ENCODE peak calls at places on chromosomes 5 and 9, in nine cellular contexts. E, R, M, C, W, J, O, U and H are unnamed samples.
A peak's percentile ranks its signal among the peaks of the same experiment; 100 is the strongest.

GRCh38 chr9:114011313-114011712 is 66.8 kb downstream of the AMBP start:
- DNase-seq in M (no peak), R (no peak), O (no peak), J (no peak), E (no peak), W (no peak), U (no peak), C (peak; percentile 1), H (no peak)

GRCh38 chr9:6896562-6896961 is 138.8 kb downstream of the KDM4C start:
- DNase-seq in U (no peak), M (no peak), C (no peak), E (no peak), R (no peak), O (no peak), J (no peak), W (no peak), H (no peak)

GRCh38 chr5:107618233-107618632 is 52.5 kb downstream of the EFNA5 start:
- DNase-seq in U (peak; percentile 35), R (no peak), M (no peak), E (no peak), C (no peak), W (no peak), O (no peak), J (no peak), H (no peak)

GRCh38 chr5:10607023-10607665 is 43.3 kb downstream of the ANKRD33B start:
- DNase-seq in M (no peak), E (no peak), C (peak; percentile 31), U (peak; percentile 85), J (peak; percentile 75), R (no peak), W (no peak), O (peak; percentile 92), H (peak; percentile 55)

GRCh38 chr5:40240111-40240510 is 439.6 kb upstream of the PTGER4 start:
- DNase-seq in M (no peak), W (no peak), E (peak; percentile 32), J (no peak), R (no peak), O (no peak), C (no peak), U (no peak), H (no peak)

GRCh38 chr9:347667-348292 is 133.1 kb downstream of the DOCK8 start:
- DNase-seq in R (no peak), O (no peak), J (peak; percentile 58), E (no peak), U (peak; percentile 60), C (no peak), W (peak; percentile 15), M (no peak), H (no peak)

GRCh38 chr9:121309833-121310425 is 42.0 kb downstream of the GSN start:
- DNase-seq in M (no peak), C (no peak), W (no peak), U (no peak), E (no peak), J (no peak), R (no peak), O (no peak), H (no peak)

GRCh38 chr9:93567271-93567959 is 9.0 kb upstream of the PHF2 start:
- DNase-seq in C (no peak), E (no peak), R (no peak), O (no peak), J (no peak), U (no peak), W (no peak), M (no peak), H (no peak)

GRCh38 chr9:31582561-31582960 is 801.9 kb upstream of the ACO1 start:
- DNase-seq in M (no peak), U (no peak), C (no peak), E (no peak), R (no peak), W (no peak), O (no peak), J (no peak), H (no peak)

GRCh38 chr5:37580106-37580505 is 201.0 kb downstream of the WDR70 start:
- DNase-seq in C (no peak), R (no peak), O (no peak), W (no peak), U (no peak), E (no peak), J (no peak), M (no peak), H (no peak)

GRCh38 chr5:77146896-77147295 is 59.8 kb upstream of the ZBED3 start:
- DNase-seq in M (no peak), E (no peak), R (no peak), O (no peak), J (no peak), W (no peak), U (no peak), C (no peak), H (no peak)

GRCh38 chr9:70389642-70390266 is 24.7 kb downstream of the KLF9 start:
- DNase-seq in C (peak; percentile 15), M (peak; percentile 42), O (no peak), U (peak; percentile 76), R (no peak), E (no peak), J (no peak), W (no peak), H (no peak)

GRCh38 chr5:135264451-135265445 is 134.3 kb downstream of the MACROH2A1 start:
- DNase-seq in M (no peak), R (no peak), U (no peak), W (no peak), C (no peak), O (no peak), J (no peak), E (no peak), H (no peak)

GRCh38 chr9:107483666-107484065 is 5.9 kb downstream of the KLF4 start:
- DNase-seq in E (no peak), U (no peak), M (no peak), W (no peak), R (no peak), J (no peak), C (no peak), O (no peak), H (no peak)

GRCh38 chr5:84816746-84817547 is 432.3 kb upstream of the EDIL3 start:
- DNase-seq in M (no peak), C (no peak), O (no peak), R (no peak), J (no peak), U (no peak), W (no peak), E (no peak), H (no peak)

GRCh38 chr9:101566904-101567724 is 27.7 kb downstream of the PPP3R2 start:
- DNase-seq in E (no peak), W (no peak), J (peak; percentile 65), M (no peak), U (peak; percentile 27), C (peak; percentile 24), R (no peak), O (no peak), H (no peak)

GRCh38 chr9:98347642-98348041 is 92.2 kb upstream of the TBC1D2 start:
- DNase-seq in O (no peak), J (no peak), M (no peak), W (no peak), C (no peak), U (no peak), E (no peak), R (no peak), H (no peak)

GRCh38 chr5:136007271-136007670 is 21.5 kb upstream of the TGFBI start:
- DNase-seq in M (no peak), U (no peak), E (no peak), C (no peak), R (no peak), W (no peak), J (no peak), O (no peak), H (no peak)

GRCh38 chr5:96745844-96746531 is 61.8 kb downstream of the ERAP1 start:
- DNase-seq in M (no peak), R (no peak), O (no peak), E (no peak), U (peak; percentile 44), J (no peak), C (no peak), W (no peak), H (no peak)

GRCh38 chr9:118761016-118761790 is 608.0 kb downstream of the BRINP1 start:
- DNase-seq in C (no peak), R (no peak), O (no peak), U (no peak), W (no peak), E (no peak), M (no peak), J (no peak), H (no peak)

GRCh38 chr9:98248737-98249474 is 6.5 kb downstream of the TBC1D2 start:
- DNase-seq in U (peak; percentile 74), M (peak; percentile 44), R (no peak), W (peak; percentile 95), O (no peak), E (no peak), C (no peak), J (no peak), H (no peak)

GRCh38 chr5:128426090-128426534 is 111.9 kb downstream of the FBN2 start:
- DNase-seq in O (no peak), M (no peak), U (peak; percentile 56), J (no peak), R (no peak), C (no peak), W (no peak), E (no peak), H (no peak)

GRCh38 chr5:606061-606460 is 6.1 kb upstream of the CEP72 start:
- DNase-seq in M (no peak), O (no peak), J (no peak), R (no peak), W (no peak), U (no peak), C (no peak), E (no peak), H (no peak)

GRCh38 chr5:180596668-180597231 is 5.5 kb upstream of the SCGB3A1 start:
- DNase-seq in R (no peak), E (no peak), J (no peak), M (no peak), W (no peak), U (no peak), O (no peak), C (no peak), H (no peak)

GRCh38 chr5:36530249-36530648 is 76.2 kb upstream of the SLC1A3 start:
- DNase-seq in M (no peak), R (no peak), C (no peak), E (no peak), O (no peak), J (no peak), U (peak; percentile 50), W (no peak), H (no peak)